ENCODE peak calls at places on chromosomes 4 and X, in seven cellular contexts. M, N, L, X, A, I and U are unnamed samples.

GRCh38 chrX:133337250-133337649 is 78.0 kb downstream of the GPC4 start:
- DNase-seq in M (peak), N (no peak), L (no peak), X (no peak), A (no peak), I (no peak), U (no peak)

GRCh38 chrX:123884809-123885408 is 25.1 kb downstream of the XIAP start:
- DNase-seq in M (no peak), N (no peak), L (no peak), X (peak), A (peak), I (no peak), U (no peak)

GRCh38 chr4:4524364-4524763 is 17.5 kb downstream of the STX18 start:
- DNase-seq in M (no peak), N (no peak), L (no peak), X (no peak), A (no peak), I (no peak), U (no peak)

GRCh38 chrX:38403834-38404233 is 51.4 kb downstream of the OTC start:
- DNase-seq in M (no peak), N (no peak), L (no peak), X (no peak), A (no peak), I (no peak), U (no peak)

GRCh38 chr4:185061610-185062009 is 43.3 kb downstream of the HELT start:
- DNase-seq in M (no peak), N (no peak), L (no peak), X (no peak), A (no peak), I (no peak), U (no peak)

GRCh38 chr4:76964769-76965168 is 15.2 kb downstream of the SEPTIN11 start:
- DNase-seq in M (no peak), N (no peak), L (no peak), X (no peak), A (no peak), I (no peak), U (no peak)

GRCh38 chrX:126485371-126485770 is 67.2 kb downstream of the DCAF12L1 start:
- DNase-seq in M (no peak), N (no peak), L (no peak), X (no peak), A (no peak), I (no peak), U (no peak)

GRCh38 chr4:168920438-168921081 is 89.5 kb downstream of the CBR4 start:
- DNase-seq in M (no peak), N (no peak), L (no peak), X (no peak), A (no peak), I (no peak), U (no peak)

GRCh38 chrX:71923516-71923915 is 12.9 kb downstream of the NHSL2 start:
- DNase-seq in M (no peak), N (no peak), L (no peak), X (no peak), A (no peak), I (no peak), U (no peak)

GRCh38 chrX:49762175-49762704 is 66.5 kb upstream of the PAGE1 start:
- DNase-seq in M (no peak), N (no peak), L (no peak), X (no peak), A (no peak), I (no peak), U (no peak)

GRCh38 chrX:19799319-19800182 is 87.8 kb downstream of the SH3KBP1 start:
- DNase-seq in M (no peak), N (no peak), L (no peak), X (peak), A (no peak), I (no peak), U (no peak)

GRCh38 chr4:15003891-15004700 is 1.8 kb downstream of the CPEB2 start:
- DNase-seq in M (peak), N (peak), L (no peak), X (no peak), A (no peak), I (peak), U (no peak)

GRCh38 chr4:84583871-84584373 is 995 bp downstream of the CDS1 start:
- DNase-seq in M (no peak), N (no peak), L (no peak), X (no peak), A (no peak), I (no peak), U (no peak)

GRCh38 chrX:134737061-134737460 is 78.8 kb upstream of the PLAC1 start:
- DNase-seq in M (no peak), N (no peak), L (no peak), X (no peak), A (no peak), I (no peak), U (no peak)

GRCh38 chr4:52889778-52890400 is 27.8 kb downstream of the RASL11B start:
- DNase-seq in M (no peak), N (no peak), L (no peak), X (no peak), A (no peak), I (no peak), U (no peak)

GRCh38 chr4:106444557-106444956 is 76.0 kb upstream of the GIMD1 start:
- DNase-seq in M (no peak), N (no peak), L (peak), X (peak), A (no peak), I (no peak), U (no peak)

GRCh38 chr4:99290848-99291786 is at the start of gene ADH1A:
- DNase-seq in M (no peak), N (no peak), L (no peak), X (no peak), A (no peak), I (no peak), U (no peak)

GRCh38 chrX:103861200-103861599 is 29.1 kb upstream of the RAB9B start:
- DNase-seq in M (no peak), N (no peak), L (no peak), X (no peak), A (no peak), I (no peak), U (no peak)

GRCh38 chr4:102608190-102608589 is 107.0 kb downstream of the NFKB1 start:
- DNase-seq in M (no peak), N (no peak), L (no peak), X (peak), A (no peak), I (no peak), U (no peak)

GRCh38 chr4:102612824-102613366 is 111.7 kb downstream of the NFKB1 start:
- DNase-seq in M (no peak), N (no peak), L (no peak), X (no peak), A (no peak), I (no peak), U (no peak)

GRCh38 chr4:102610476-102610875 is 109.3 kb downstream of the NFKB1 start:
- DNase-seq in M (no peak), N (no peak), L (no peak), X (no peak), A (no peak), I (no peak), U (no peak)

GRCh38 chr4:102612195-102612594 is 111.0 kb downstream of the NFKB1 start:
- DNase-seq in M (no peak), N (no peak), L (no peak), X (no peak), A (no peak), I (no peak), U (no peak)

GRCh38 chr4:102610007-102610406 is 108.8 kb downstream of the NFKB1 start:
- DNase-seq in M (no peak), N (no peak), L (no peak), X (peak), A (no peak), I (no peak), U (no peak)
- TF ChIP-seq CTCF in M (no peak), N (no peak), L (peak), X (peak), A (peak), I (no peak), U (peak)

DNA sequence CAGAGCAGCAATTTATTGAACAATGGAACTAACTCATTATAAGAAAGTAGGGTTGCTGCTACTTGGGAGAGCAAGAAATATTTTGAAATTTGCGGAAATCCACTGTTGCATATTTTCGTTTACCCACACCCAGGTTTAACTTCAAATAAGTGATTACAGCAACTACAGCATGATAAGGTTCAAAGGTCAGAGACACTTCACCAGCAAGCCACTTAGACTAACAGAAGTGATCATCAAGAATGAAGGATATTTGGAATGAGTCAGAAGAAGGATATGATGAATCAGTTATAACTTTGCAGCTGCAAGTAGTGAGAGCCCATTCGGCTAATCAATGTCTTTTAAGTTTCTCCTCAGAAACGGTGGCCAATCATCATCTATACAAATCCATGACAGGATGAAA is 199.3 kb downstream of the TMA16 start:
- DNase-seq in M (no peak), N (no peak), L (no peak), X (peak), A (no peak), I (no peak), U (peak)
- H3K4me3 ChIP-seq in M (no peak), N (no peak), L (peak), X (peak), A (no peak), I (no peak), U (no peak)

DNA sequence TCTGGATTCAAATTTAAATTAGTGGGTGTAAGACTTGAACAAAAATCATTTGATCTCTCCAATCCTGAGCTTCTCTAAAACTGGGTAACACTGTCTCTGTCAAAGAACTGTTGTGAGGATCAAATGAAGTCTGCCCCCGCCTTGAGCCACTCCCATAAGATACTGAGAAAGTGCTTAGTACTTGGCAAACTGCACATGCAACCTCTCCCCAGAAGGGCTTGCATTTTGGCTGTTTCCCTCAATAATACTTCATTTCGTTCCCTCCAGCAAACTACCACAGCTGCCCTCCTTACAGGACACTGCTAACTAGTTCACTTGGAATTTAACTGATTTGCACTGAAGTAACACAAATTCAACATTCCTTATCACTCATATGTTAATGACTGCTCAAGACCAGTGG is 79.8 kb downstream of the APBB2 start:
- DNase-seq in M (no peak), N (no peak), L (no peak), X (no peak), A (no peak), I (no peak), U (no peak)
- TF ChIP-seq CTCF in M (no peak), N (no peak), L (peak), X (peak), A (peak), I (no peak), U (no peak)

GRCh38 chr4:145619639-145619996 is 433 bp downstream of the MMAA start:
- DNase-seq in M (peak), N (no peak), L (peak), X (peak), A (no peak), I (peak), U (no peak)

GRCh38 chr4:145613546-145614234 is 5.5 kb upstream of the MMAA start:
- DNase-seq in M (no peak), N (no peak), L (no peak), X (no peak), A (no peak), I (no peak), U (no peak)

GRCh38 chr4:145618912-145619638 is at the start of gene MMAA:
- DNase-seq in M (peak), N (peak), L (peak), X (peak), A (peak), I (peak), U (peak)

GRCh38 chr4:145614235-145614615 is 5.0 kb upstream of the MMAA start:
- DNase-seq in M (no peak), N (no peak), L (no peak), X (no peak), A (no peak), I (no peak), U (no peak)

DNA sequence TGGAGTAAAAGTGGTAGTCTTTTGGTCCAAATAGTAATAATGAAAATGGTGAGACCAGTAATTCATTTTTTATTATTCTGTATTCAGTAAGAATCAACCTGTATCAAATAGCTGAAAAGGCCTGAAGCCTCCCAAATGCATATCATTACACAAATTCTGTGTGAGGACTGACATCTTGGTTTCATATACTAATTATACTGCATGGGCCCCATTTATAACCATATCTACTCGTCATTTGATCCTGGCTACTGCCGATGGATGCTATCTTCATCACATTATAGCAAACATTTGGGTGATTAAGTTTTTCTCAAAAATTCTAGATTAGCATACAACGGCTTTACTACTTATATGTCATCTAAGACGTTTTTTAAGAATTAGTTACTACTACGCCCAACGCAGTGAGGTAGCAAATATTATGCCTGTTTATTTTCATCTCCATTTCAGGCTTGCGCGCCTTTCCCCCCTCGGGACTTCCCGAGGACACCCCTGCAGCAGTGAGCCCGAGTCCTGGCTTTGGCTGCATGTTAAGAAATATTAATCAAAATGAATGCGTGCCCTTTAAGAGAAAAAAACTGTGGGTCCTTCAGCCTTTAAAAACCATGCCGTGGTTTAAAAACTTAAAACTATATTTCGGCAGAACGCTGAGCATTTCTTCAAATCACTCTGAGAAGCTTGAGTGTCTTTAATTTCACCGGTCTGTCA is 824 bp upstream of the MMAA start:
- DNase-seq in M (no peak), N (no peak), L (no peak), X (no peak), A (no peak), I (peak), U (no peak)
- H3K4me3 ChIP-seq in M (peak), N (peak), L (peak), X (peak), A (peak), I (peak), U (peak)

DNA sequence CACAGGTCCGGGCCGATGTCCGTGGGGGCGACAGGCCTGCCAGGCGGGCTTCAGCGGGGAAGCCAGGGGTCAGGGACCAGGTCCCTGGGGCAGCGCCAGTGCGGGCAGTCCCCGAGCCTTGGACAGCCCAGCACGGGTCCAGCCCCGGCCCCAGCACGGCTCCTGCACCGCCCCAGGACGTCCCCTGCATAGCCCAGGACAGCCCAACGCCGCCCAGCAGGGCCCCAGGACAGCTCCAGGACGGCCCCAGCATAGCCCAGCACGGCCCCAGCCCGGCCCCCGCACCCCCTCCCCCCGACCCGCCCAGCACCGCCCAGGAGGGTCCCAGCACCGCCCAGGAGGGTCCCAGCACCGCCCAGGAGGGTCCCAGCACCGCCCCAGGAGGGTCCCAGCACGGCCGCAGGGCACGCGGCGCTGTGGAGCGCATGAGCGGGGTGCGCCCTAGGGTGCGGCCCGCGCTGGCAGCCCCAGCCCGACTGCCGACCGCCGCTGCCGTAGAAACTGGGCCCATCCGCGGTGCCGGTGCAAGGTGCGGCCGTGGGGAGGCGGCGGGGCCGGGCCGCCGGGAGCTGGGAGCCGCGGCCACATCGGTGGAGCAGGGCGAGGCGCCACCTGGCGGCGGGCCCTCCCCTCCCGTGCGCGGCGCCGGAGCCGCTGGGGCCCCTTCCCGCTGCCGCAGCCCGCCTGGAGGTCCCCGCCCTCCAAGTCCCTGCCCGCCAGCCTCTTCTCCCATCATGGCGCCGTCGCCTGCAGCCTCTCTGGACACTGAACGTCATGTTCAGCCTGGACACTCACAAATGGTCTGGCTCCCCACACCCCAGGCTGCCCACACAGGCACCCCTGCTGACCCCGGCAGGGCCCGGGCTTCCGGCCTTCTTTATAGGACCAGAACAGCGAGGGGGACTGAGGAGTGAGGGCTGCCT is 106.8 kb upstream of the NKX1-1 start:
- DNase-seq in M (no peak), N (peak), L (peak), X (no peak), A (no peak), I (peak), U (no peak)
- TF ChIP-seq CTCF in M (peak), N (peak), L (peak), X (peak), A (no peak), I (peak), U (no peak)